ENCODE peak calls at places on chromosomes 3 and 15, in five cellular contexts. K is WTC11; E is activated effector memory CD4-positive, alpha-beta T cell treated with anti-CD3 and anti-CD28 coated beads, Interleukin-2, amount 50 U/mL, for 16 hours; B is cardiac fibroblast; A is activated naive CD8-positive, alpha-beta T cell treated with anti-CD3 and anti-CD28 coated beads for 36 hours. P is an unnamed sample.

GRCh38 chr3:126859415-126860246 is 123.3 kb upstream of the PLXNA1 start:
- DNase-seq in K (no peak), E (no peak), B (no peak), A (no peak), P (peak)

GRCh38 chr3:11612515-11613184 is 31.1 kb downstream of the VGLL4 start:
- DNase-seq in K (no peak), E (no peak), B (no peak), A (no peak), P (no peak)

GRCh38 chr15:100968043-100968966 is 49.1 kb downstream of the LRRK1 start:
- DNase-seq in K (no peak), E (no peak), B (peak), A (no peak), P (no peak)

GRCh38 chr3:187773233-187773962 is 28.1 kb upstream of the BCL6 start:
- DNase-seq in K (no peak), E (no peak), B (no peak), A (no peak), P (no peak)

GRCh38 chr15:88894819-88895767 is at the start of gene HAPLN3:
- DNase-seq in K (peak), E (peak), B (peak), A (peak), P (no peak)

GRCh38 chr3:123821920-123822319 is 62.2 kb downstream of the MYLK start:
- DNase-seq in K (no peak), E (no peak), B (no peak), A (no peak), P (no peak)

GRCh38 chr3:12556723-12557471 is at the start of gene MKRN2:
- DNase-seq in K (peak), E (peak), B (peak), A (peak), P (peak)

GRCh38 chr3:185549111-185549510 is 3.3 kb downstream of the LIPH start:
- DNase-seq in K (no peak), E (no peak), B (peak), A (no peak), P (peak)

GRCh38 chr3:142026333-142026732 is 123.0 kb downstream of the TFDP2 start:
- DNase-seq in K (no peak), E (no peak), B (no peak), A (no peak), P (no peak)

GRCh38 chr3:165669967-165670366 is 167.3 kb downstream of the BCHE start:
- DNase-seq in K (no peak), E (no peak), B (peak), A (no peak), P (no peak)

GRCh38 chr3:142929109-142929508 is 34.4 kb downstream of the PAQR9 start:
- DNase-seq in K (peak), E (peak), B (peak), A (peak), P (no peak)